ENCODE peak calls at places on chromosome 11, in four cellular contexts. E is fibroblast of lung, G is stomach, O is SJSA1. W is an unnamed sample.

GRCh38 chr11:32231909-32232493 is 141.1 kb downstream of the RCN1 start:
- DNase-seq in E (peak), G (no peak), O (no peak), W (no peak)

GRCh38 chr11:64372802-64373597 is 14.0 kb downstream of the RPS6KA4 start:
- DNase-seq in E (no peak), G (no peak), O (peak), W (no peak)

GRCh38 chr11:70159612-70160570 is 43.2 kb upstream of the FADD start:
- DNase-seq in E (peak), G (peak), O (peak), W (peak)

GRCh38 chr11:9758676-9759518 is 95.0 kb downstream of the SWAP70 start:
- DNase-seq in E (peak), G (peak), O (peak), W (no peak)

GRCh38 chr11:110162216-110162615 is 69.0 kb downstream of the ZC3H12C start:
- DNase-seq in E (no peak), G (no peak), O (no peak), W (no peak)

GRCh38 chr11:62689421-62690183 is at the start of gene LRRN4CL:
- DNase-seq in E (peak), G (peak), O (peak), W (peak)

GRCh38 chr11:77130763-77131513 is 2.9 kb downstream of the MYO7A start:
- DNase-seq in E (peak), G (peak), O (no peak), W (no peak)

GRCh38 chr11:67278135-67278938 is 10.8 kb upstream of the ANKRD13D start:
- DNase-seq in E (no peak), G (no peak), O (no peak), W (no peak)

GRCh38 chr11:78224906-78225420 is 36.2 kb downstream of the USP35 start:
- DNase-seq in E (no peak), G (no peak), O (no peak), W (peak)

GRCh38 chr11:106464728-106465127 is 387.3 kb downstream of the AASDHPPT start:
- DNase-seq in E (no peak), G (no peak), O (no peak), W (no peak)

GRCh38 chr11:120342226-120342625 is 6.0 kb downstream of the ARHGEF12 start:
- DNase-seq in E (no peak), G (no peak), O (no peak), W (no peak)

GRCh38 chr11:64868904-64869570 is 9.4 kb downstream of the EHD1 start:
- DNase-seq in E (peak), G (no peak), O (peak), W (no peak)

GRCh38 chr11:6249822-6250555 is 9.6 kb upstream of the CCKBR start:
- DNase-seq in E (peak), G (peak), O (no peak), W (peak)

DNA sequence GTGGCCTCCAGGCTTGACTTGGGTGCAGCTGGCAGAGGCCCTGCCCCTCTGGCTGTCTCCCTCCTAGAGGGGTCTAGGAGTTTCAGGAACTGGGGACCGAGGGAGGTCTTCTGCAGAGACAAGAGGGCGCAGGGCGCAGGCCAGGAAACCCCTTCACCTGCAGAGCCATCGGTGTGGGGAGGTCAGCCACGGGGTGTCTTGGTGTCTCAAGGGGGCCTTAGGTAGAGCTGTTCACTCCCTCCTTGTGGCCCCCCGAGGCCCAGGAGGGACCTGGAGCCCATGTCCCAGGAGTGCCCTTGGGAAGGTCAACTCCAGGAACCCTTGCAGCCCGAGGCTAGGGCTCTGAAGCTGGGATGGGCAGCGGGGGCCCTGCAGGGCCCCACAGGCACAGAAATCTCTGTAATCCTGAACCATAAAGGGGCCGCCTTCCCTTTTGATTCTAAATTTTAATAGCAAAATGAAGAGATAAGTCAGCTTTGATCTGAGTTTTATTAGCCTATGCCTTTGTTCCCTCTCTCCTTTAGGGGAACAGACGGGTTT is 31.4 kb upstream of the TH start:
- DNase-seq in E (no peak), G (no peak), O (no peak), W (no peak)
- H3K27ac ChIP-seq in E (no peak), G (no peak), O (no peak), W (no peak)

DNA sequence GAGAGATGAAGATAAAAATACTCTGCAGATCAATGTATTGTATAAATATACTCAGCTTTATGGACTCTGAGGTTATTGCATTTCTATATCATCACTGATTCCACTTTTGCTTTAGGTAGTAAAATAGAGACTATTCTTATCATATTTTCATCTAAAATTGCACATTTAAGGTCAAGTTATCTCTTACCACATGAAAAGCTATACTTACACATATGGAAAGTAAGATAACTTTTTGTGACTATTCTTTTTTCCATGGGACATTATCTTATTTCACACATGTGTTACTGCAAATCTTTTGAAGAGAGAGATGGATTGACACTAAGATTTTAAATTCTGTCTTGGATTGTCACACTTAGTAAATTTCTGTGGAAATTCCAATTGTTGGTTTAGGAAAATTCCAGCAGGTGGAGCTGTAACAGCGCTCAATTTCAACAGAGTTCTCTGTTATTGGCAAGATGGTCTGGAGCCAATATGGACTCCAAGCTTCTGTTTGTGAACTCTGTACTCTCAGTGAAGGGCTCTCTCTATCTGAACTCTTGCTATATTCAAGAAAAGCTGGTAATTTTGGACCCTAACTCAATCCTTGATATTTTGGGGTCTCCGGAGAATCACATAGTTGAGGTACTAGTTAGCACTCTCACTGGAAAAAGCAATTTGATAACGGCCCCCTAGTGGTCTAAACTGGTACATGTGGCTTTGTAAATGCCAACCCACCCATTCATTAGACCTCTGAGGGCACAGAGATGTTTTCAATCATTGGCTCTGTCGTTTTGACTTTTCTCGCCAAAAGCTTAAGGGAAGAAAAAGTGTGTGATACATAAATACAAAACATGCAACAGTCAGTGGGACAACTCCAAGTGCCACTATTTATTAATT is 429.7 kb downstream of the ETS1 start:
- DNase-seq in E (peak), G (no peak), O (no peak), W (no peak)
- H3K4me3 ChIP-seq in E (no peak), G (peak), O (peak), W (peak)

GRCh38 chr11:41996558-41996957 is 537.1 kb upstream of the LRRC4C start:
- DNase-seq in E (peak), G (no peak), O (no peak), W (no peak)
- H3K27ac ChIP-seq in E (no peak), G (no peak), O (no peak), W (no peak)

DNA sequence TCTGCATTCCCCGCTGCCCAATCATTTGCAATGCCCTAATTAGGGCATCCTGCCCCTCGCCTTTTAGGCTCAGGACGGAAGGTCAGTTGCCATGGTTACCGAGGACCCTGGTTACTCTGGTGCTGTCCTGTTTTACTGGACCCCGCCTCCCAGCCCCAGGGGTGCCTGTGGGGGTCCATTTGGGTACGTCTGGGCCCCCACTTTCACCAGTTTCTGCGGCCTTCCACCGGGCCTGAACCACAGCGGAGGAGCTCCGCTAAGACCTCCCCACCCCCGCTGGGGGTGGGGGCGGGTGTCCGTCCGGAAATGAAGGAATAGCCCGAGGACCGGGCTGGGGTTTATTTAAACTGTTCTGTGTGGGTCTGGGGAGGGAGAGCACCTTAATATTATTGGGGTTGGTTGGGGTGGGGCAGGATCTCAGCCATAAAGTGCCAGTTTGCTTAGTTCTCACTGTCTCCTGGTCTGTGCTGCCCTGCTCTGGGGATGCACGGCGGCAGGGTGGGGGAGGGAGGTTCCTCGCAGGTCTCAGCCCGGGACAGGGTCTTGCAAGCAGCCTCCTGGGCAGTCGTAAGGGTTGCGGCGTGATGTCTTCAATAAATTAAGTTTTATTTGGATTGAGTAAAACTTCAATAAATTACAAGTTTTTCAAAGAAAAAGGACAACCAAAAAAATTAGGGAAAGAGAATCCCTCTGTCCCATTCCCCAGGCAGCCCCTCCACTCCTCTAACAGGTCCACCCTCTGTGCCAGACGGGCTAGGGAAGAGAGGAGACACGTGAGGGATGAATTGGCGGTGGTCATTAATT is 5.3 kb downstream of the PHOX2A start:
- DNase-seq in E (no peak), G (no peak), O (no peak), W (no peak)
- H3K4me3 ChIP-seq in E (no peak), G (no peak), O (no peak), W (peak)

GRCh38 chr11:113113801-113114451 is 152.7 kb downstream of the NCAM1 start:
- DNase-seq in E (no peak), G (no peak), O (no peak), W (no peak)

GRCh38 chr11:113114452-113115027 is 153.3 kb downstream of the NCAM1 start:
- DNase-seq in E (peak), G (peak), O (peak), W (no peak)

GRCh38 chr11:113118104-113118503 is 156.9 kb downstream of the NCAM1 start:
- DNase-seq in E (no peak), G (no peak), O (no peak), W (no peak)

GRCh38 chr11:113121746-113122145 is 160.5 kb downstream of the NCAM1 start:
- DNase-seq in E (no peak), G (no peak), O (no peak), W (no peak)

DNA sequence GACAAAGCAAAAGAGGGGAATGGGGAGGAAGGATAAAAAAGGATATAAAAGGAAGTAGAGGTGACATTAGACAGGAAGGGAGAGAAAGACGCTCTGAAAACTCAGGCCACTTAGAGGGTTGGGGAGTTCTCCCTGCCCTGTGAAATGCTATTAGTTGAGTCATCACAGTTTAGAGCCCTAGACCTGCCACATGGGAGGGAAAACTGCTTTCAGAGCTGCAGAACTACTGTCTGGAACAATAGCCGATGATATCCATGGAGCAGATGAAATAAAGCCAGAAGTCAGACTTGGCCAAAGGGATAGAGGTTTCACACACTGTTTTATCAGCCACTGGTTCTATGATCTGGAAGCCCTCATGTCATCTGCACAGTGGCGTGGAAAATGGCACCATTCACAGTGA is 157.9 kb downstream of the NCAM1 start:
- DNase-seq in E (peak), G (no peak), O (no peak), W (no peak)
- H3K27ac ChIP-seq in E (no peak), G (no peak), O (no peak), W (no peak)

DNA sequence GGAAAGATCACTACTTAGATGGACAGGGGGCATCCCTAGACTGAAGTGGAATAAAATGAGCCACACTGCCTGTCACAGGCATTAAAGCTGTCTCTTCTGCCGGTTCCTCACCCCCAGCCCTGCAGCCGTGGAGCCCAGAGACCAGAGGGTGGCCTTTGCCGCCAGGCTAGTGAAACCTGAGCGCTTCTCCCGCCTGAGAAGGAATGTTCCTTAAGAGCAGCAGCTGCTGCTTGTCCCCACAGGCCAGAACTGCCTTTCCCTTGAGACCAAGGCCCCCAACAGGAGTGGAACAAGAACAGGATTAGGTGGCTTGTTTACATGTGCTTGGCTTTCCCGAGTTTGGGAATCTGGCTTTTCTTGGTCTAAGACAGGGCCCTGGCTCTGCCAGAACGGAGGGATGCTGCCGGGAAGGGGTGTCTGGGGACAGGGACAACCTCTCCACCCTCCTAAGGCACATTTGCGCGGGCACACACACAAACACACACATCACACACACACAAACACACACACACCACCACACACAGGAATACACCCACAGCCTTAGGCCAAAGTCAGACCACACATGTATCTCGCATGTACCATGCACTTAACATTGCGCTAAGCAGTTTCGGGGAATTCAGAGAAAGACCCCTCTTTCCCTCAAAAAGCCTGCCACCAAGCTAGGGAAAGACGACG is 91.8 kb downstream of the FEZ1 start:
- DNase-seq in E (no peak), G (no peak), O (no peak), W (no peak)
- H3K4me3 ChIP-seq in E (no peak), G (peak), O (no peak), W (peak)

DNA sequence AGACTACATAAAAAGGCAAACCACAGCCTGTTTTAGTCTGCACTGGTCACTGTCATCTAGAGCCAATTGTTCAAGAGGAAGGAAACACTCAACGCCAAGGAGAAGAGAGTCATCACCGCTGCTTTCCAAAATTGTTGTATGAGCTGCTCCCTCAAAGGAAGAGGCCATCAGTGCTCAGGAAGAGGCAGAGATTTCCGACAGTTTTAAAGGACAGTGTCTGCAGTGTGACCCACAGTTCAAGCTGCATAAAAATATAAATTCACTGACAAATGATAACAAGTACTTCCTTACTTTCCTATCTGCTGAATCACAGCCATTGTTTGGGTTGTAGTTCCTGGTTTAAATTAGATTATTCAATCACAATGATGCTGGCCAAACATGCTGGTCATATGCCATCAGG is 16.4 kb downstream of the PRCP start:
- DNase-seq in E (no peak), G (no peak), O (no peak), W (no peak)
- H3K27ac ChIP-seq in E (no peak), G (no peak), O (no peak), W (no peak)

DNA sequence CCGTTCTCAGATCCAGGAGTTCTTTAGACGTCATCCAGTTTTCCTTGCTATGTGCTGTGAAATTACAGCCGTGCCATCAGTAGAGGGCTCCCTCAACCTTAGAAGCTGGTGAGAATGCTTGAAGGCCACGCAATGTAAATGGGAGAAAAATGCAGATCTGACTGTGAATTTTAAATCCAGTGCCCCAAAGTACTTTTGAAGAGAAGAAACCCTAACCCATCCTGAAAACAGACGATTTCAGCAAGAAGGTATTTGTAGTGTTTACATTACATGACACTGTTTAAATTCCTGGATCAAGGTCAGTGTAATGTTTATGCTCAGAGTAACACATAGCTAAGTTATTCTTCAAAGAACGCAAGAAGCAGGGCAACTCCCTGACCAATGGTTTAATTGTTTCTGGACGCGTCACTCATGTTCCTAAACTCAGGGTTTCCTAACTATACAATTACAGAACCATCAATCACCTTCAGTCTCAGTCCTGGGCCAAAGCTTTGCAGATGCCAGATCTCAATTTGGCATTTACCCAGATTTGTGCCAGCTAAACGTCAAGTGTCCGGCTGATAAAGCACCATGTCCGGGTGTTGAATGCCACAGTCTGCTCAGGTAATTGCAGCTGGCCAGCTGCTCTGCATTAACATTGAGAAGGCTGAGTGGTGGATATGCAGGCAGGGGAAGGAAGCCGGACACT is 38.2 kb downstream of the ADAMTS8 start:
- DNase-seq in E (peak), G (peak), O (peak), W (no peak)
- H3K4me3 ChIP-seq in E (no peak), G (no peak), O (no peak), W (no peak)